ENCODE peak calls at places on chromosomes 6 and 20, in five cellular contexts. R is HCT116, T is H1, Q is GM12878, Z is K562. I is an unnamed sample.

GRCh38 chr6:78749326-78749725 is 118.0 kb upstream of the IRAK1BP1 start:
- DNase-seq in Q (no peak), T (no peak), Z (no peak), R (no peak), I (no peak)

GRCh38 chr6:116386581-116387299 is 16.0 kb downstream of the DSE start:
- DNase-seq in R (peak), T (no peak), Z (no peak), Q (no peak), I (no peak)

GRCh38 chr6:162140453-162140852 is 587.1 kb downstream of the PRKN start:
- DNase-seq in Z (no peak), R (no peak), Q (no peak), T (no peak), I (no peak)

GRCh38 chr6:135922170-135922569 is 70.7 kb downstream of the PDE7B start:
- DNase-seq in Q (no peak), R (peak), Z (no peak), T (peak), I (no peak)

GRCh38 chr20:45933231-45934045 is 1.0 kb upstream of the PCIF1 start:
- DNase-seq in T (peak), Q (peak), R (peak), Z (peak), I (peak)

GRCh38 chr20:33059136-33059535 is 5.4 kb downstream of the BPIFB3 start:
- DNase-seq in Q (no peak), R (no peak), Z (no peak), T (no peak), I (no peak)

GRCh38 chr20:35174458-35175216 is 2.8 kb downstream of the PROCR start:
- DNase-seq in Q (no peak), T (no peak), Z (peak), R (no peak), I (peak)

GRCh38 chr20:36745234-36745926 is 510 bp downstream of the NDRG3 start:
- DNase-seq in R (no peak), T (no peak), Q (no peak), Z (no peak), I (peak)

GRCh38 chr6:16764188-16764950 is 3.1 kb upstream of the ATXN1 start:
- DNase-seq in T (no peak), Z (no peak), R (no peak), Q (no peak), I (peak)

GRCh38 chr6:117547688-117548621 is 54.4 kb downstream of the GOPC start:
- DNase-seq in Q (no peak), Z (no peak), T (no peak), R (no peak), I (no peak)

GRCh38 chr6:137081997-137082396 is 37.2 kb upstream of the IL20RA start:
- DNase-seq in T (no peak), R (no peak), Q (no peak), Z (no peak), I (no peak)

GRCh38 chr6:154595997-154596396 is 85.5 kb upstream of the CNKSR3 start:
- DNase-seq in R (no peak), Z (no peak), Q (no peak), T (no peak), I (no peak)

GRCh38 chr6:5466459-5466858 is 205.1 kb downstream of the FARS2 start:
- DNase-seq in Z (no peak), T (no peak), Q (no peak), R (no peak), I (no peak)

GRCh38 chr6:70652216-70652615 is 15.5 kb upstream of the SMAP1 start:
- DNase-seq in Q (no peak), T (no peak), Z (no peak), R (no peak), I (peak)

GRCh38 chr6:161137839-161138544 is 135.9 kb downstream of the AGPAT4 start:
- DNase-seq in Q (no peak), Z (no peak), R (no peak), T (no peak), I (no peak)

GRCh38 chr6:153130515-153131036 is 506 bp downstream of the RGS17 start:
- DNase-seq in T (no peak), Q (no peak), Z (no peak), R (no peak), I (no peak)

GRCh38 chr6:43291708-43292107 is 6.4 kb upstream of the SLC22A7 start:
- DNase-seq in R (no peak), Q (no peak), Z (no peak), T (no peak), I (no peak)

GRCh38 chr6:125984311-125984710 is 2.0 kb upstream of the TRMT11 start:
- DNase-seq in Q (no peak), Z (no peak), T (no peak), R (no peak), I (no peak)

GRCh38 chr20:63065911-63066310 is 59.1 kb upstream of the BHLHE23 start:
- DNase-seq in Z (no peak), Q (no peak), T (no peak), R (no peak), I (no peak)

GRCh38 chr6:105791569-105792318 is 294.4 kb upstream of the PRDM1 start:
- DNase-seq in Q (no peak), Z (no peak), R (no peak), T (no peak), I (no peak)

GRCh38 chr20:22577515-22578220 is 6.7 kb downstream of the FOXA2 start:
- DNase-seq in T (no peak), Q (no peak), Z (no peak), R (no peak), I (peak)

DNA sequence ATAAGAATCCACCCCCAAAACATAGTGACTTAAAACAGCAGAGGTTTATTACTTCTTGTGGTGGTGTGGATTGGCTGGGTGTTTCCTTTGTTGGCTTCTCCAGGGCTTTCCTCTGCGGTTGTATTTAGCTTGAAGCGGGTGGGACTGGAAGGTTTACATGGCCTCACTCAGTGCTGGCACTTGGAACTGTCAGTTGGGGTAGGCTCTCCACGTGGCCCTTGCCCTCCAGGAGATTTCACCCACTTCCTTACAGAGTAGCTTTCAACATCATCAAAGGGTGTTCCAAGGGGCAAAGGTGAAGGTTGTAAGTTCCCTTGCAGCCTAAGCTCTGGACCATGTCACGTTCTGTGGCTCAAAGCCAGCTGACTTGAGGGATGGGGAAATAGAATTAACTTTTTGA is 32.5 kb upstream of the NKX2-2 start:
- DNase-seq in T (no peak), Z (no peak), R (no peak), Q (no peak), I (no peak)
- TF ChIP-seq SP1 in T (no peak), Z (no peak), R (no peak), Q (no peak), I (no peak)

DNA sequence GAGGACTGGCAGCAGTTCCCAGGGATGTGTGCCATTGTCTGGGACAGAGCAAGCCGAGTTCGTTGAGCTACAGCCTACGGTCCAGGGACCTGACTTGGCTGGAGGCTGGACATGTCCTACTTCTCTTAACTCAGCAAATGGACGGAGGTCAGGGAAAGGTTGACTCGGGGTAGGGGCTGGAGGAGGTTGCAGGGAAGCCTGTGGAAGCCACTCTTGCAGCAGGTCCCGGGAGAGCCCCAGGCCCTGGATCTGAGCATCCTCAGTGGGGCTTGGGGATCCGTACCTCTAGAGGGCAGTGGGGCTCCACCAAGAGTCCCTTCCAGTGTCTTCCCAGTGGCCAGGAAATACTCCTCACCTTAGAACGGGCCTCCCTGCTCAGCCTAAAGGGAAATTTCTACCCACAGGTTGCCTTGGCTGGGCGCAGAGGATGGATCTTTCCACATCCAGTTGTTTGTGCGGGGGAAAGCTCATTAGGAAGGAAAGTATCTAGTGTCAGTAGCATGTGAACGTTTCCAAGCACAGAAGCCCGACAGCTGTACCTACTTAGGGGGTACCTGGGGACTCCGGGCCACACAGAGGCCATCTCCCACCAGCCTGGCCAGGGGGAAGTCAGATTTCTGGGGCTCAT is 170.2 kb downstream of the NFATC2 start:
- DNase-seq in Z (peak), R (peak), Q (no peak), T (peak), I (peak)
- TF ChIP-seq POLR2A in Z (no peak), R (no peak), Q (no peak), T (no peak), I (no peak)

DNA sequence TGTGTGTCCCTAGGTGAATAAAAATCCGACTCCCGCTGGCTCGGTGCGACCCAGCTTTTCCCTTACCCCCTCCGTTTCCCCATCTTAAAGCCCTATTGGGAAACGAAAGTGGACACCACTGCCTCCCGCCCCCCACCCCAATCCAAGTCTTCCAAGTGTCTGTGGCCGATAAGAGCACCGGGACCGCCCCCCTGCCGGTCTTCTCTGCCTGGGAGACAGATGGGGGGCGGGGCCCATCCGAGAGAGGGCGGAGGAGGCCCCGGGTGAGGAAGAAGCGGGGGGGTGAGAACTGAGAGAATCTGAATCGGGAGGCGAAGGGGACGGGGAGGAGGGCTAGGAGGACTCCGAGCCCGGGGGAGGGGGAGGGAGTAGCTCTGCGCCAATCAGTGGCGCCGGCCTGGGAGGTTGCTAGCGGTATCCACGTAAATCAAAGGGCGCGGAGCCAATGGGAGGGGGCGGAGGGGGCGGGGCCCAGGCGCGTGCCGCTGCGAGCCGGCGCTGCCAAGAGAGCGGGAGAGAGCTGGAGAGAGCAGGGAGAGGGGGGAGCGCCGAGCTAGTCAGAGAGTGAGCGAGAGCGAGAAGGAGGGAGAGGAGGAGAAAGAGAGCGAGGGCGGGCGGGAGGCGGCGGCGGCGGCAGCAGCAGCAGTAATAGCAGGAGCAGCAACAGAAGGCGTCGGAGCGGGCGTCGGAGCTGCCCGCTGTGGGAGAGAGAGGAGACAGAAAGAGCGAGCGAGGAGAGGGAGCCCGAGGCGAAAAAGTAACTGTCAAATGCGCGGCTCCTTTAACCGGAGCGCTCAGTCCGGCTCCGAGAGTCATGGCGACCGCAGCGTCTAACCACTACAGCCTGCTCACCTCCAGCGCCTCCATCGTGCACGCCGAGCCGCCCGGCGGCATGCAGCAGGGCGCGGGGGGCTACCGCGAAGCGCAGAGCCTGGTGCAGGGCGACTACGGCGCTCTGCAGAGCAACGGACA is at the start of gene POU3F2:
- DNase-seq in Z (peak), T (peak), R (no peak), Q (no peak), I (peak)
- TF ChIP-seq RAD21 in Z (no peak), T (no peak), R (no peak), Q (no peak), I (no peak)

DNA sequence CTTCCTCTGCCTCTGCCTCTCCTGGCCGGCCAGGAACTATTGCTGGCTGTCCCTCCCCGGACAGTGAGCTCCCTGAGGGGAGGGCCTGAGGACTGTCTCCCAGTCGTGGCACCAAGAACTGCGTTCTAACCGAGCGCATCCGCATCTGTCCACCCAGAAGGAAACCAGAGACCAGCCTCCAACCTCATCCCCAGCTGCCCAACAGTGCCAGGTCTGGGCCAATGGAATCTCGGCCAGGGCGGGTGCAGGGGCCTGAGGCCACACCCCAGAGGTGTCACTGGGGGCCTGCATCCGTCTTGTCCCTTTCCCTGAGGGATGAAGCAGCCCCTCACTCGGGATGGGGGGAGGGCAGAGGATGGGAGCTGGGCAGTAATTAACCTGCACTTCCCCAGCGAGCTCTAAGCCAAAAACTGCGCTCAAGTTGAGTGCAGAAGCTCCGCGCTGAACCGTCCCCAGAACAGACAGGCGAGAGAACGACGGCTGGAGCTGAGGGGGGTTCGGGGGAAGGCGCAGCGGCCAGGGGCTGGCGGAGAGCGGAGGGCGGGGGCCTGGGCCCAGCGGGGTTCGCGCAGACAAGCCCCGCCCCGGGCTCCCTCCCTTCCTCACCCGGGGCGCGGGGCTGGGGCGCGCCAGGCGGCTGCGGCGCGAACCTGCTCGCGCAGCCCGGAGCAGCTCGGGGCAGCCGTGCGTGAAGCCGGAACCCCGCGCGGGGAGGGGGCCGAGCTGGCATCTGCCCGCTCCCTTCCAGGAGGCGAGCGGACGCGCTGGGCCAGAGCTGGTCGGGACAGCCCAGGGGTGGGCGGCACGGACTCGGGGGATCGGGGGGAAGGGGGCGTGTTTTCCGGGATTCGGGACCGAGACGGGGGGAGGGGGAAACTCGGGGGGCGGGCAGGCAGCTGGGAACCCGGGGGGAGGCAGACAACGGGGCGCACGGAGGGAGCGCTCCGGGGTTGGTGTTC is 1.4 kb downstream of the TFEB start:
- DNase-seq in Z (peak), T (no peak), Q (peak), R (peak), I (peak)
- TF ChIP-seq SP1 in Z (no peak), T (no peak), Q (no peak), R (peak), I (no peak)

GRCh38 chr6:41942045-41942851 is 640 bp upstream of the CCND3 start:
- DNase-seq in Q (no peak), T (no peak), Z (no peak), R (no peak), I (no peak)
- TF ChIP-seq POLR2A in Q (no peak), T (no peak), Z (peak), R (no peak), I (no peak)

DNA sequence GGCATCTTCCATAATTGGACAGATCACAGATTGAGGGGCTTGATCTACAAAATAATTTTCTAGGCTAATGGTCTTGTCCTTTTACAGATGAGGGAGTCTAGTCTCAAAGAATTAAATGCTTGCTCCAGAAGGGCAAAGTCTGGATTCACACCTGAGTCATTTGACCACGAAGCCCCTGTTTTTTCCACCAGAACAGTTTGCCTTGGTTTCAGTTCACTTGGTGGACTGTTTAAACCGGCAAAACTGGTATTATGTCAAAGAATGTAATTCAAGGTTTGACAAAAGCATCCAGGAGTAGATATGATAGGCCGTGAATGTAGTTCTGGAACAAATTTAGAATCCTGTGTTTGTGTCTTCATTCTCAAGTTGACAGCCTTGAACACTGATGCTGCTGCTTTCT is 3.3 kb downstream of the MYO6 start:
- DNase-seq in Z (no peak), Q (no peak), T (no peak), R (no peak), I (peak)
- TF ChIP-seq RAD21 in Z (no peak), Q (no peak), T (no peak), R (no peak), I (no peak)